ENCODE peak calls at places on chromosomes 5 and 9, in eight cellular contexts. One of them, this sample, is unnamed.

GRCh38 chr9:136805207-136805740 is 2.5 kb upstream of the RABL6 start:
- DNase-seq in HFF-Myc: no peak
- DNase-seq in NCI-H1092: no peak
- DNase-seq in fibroblast of mammary gland: no peak
- DNase-seq in erythroblast: no peak
- DNase-seq in globus pallidus: no peak
- DNase-seq in fibroblast of lung: no peak
- DNase-seq in H54: no peak
- DNase-seq in this sample: no peak

GRCh38 chr5:73652391-73652790 is 26.4 kb downstream of the ARHGEF28 start:
- DNase-seq in HFF-Myc: no peak
- DNase-seq in NCI-H1092: no peak
- DNase-seq in fibroblast of mammary gland: no peak
- DNase-seq in erythroblast: no peak
- DNase-seq in globus pallidus: no peak
- DNase-seq in fibroblast of lung: no peak
- DNase-seq in H54: no peak
- DNase-seq in this sample: no peak

GRCh38 chr9:14221558-14221957 is 92.4 kb downstream of the NFIB start:
- DNase-seq in HFF-Myc: peak; percentile 20
- DNase-seq in NCI-H1092: no peak
- DNase-seq in fibroblast of mammary gland: peak; percentile 62
- DNase-seq in erythroblast: no peak
- DNase-seq in globus pallidus: no peak
- DNase-seq in fibroblast of lung: peak; percentile 88
- DNase-seq in H54: peak; percentile 40
- DNase-seq in this sample: peak; percentile 95

GRCh38 chr5:125950012-125950411 is 473.2 kb upstream of the GRAMD2B start:
- DNase-seq in HFF-Myc: no peak
- DNase-seq in NCI-H1092: no peak
- DNase-seq in fibroblast of mammary gland: peak; percentile 8
- DNase-seq in erythroblast: no peak
- DNase-seq in globus pallidus: no peak
- DNase-seq in fibroblast of lung: no peak
- DNase-seq in H54: no peak
- DNase-seq in this sample: no peak

GRCh38 chr5:179866241-179867078 is 7.8 kb upstream of the MRNIP start:
- DNase-seq in HFF-Myc: no peak
- DNase-seq in NCI-H1092: no peak
- DNase-seq in fibroblast of mammary gland: peak; percentile 6
- DNase-seq in erythroblast: peak; percentile 7
- DNase-seq in globus pallidus: no peak
- DNase-seq in fibroblast of lung: no peak
- DNase-seq in H54: no peak
- DNase-seq in this sample: no peak

GRCh38 chr5:74575741-74576538 is 64.6 kb downstream of the ENC1 start:
- DNase-seq in HFF-Myc: peak; percentile 35
- DNase-seq in NCI-H1092: no peak
- DNase-seq in fibroblast of mammary gland: peak; percentile 90
- DNase-seq in erythroblast: no peak
- DNase-seq in globus pallidus: no peak
- DNase-seq in fibroblast of lung: peak; percentile 94
- DNase-seq in H54: peak; percentile 54
- DNase-seq in this sample: peak; percentile 47

GRCh38 chr9:95085861-95086563 is 231.5 kb downstream of the FANCC start:
- DNase-seq in HFF-Myc: no peak
- DNase-seq in NCI-H1092: no peak
- DNase-seq in fibroblast of mammary gland: no peak
- DNase-seq in erythroblast: no peak
- DNase-seq in globus pallidus: no peak
- DNase-seq in fibroblast of lung: no peak
- DNase-seq in H54: no peak
- DNase-seq in this sample: no peak

GRCh38 chr9:113963017-113963620 is 87.0 kb downstream of the ZNF618 start:
- DNase-seq in HFF-Myc: no peak
- DNase-seq in NCI-H1092: no peak
- DNase-seq in fibroblast of mammary gland: peak; percentile 67
- DNase-seq in erythroblast: peak; percentile 77
- DNase-seq in globus pallidus: peak; percentile 40
- DNase-seq in fibroblast of lung: peak; percentile 34
- DNase-seq in H54: peak; percentile 43
- DNase-seq in this sample: peak; percentile 53

GRCh38 chr5:64690417-64691151 is at the start of gene SHISAL2B:
- DNase-seq in HFF-Myc: no peak
- DNase-seq in NCI-H1092: peak; percentile 31
- DNase-seq in fibroblast of mammary gland: peak; percentile 6
- DNase-seq in erythroblast: peak; percentile 18
- DNase-seq in globus pallidus: no peak
- DNase-seq in fibroblast of lung: peak; percentile 40
- DNase-seq in H54: no peak
- DNase-seq in this sample: peak; percentile 56

GRCh38 chr9:127567119-127567897 is 44.8 kb upstream of the STXBP1 start:
- DNase-seq in HFF-Myc: no peak
- DNase-seq in NCI-H1092: no peak
- DNase-seq in fibroblast of mammary gland: peak; percentile 54
- DNase-seq in erythroblast: peak; percentile 57
- DNase-seq in globus pallidus: no peak
- DNase-seq in fibroblast of lung: peak; percentile 56
- DNase-seq in H54: no peak
- DNase-seq in this sample: peak; percentile 54

GRCh38 chr5:52603742-52604141 is 184.0 kb upstream of the ITGA1 start:
- DNase-seq in HFF-Myc: no peak
- DNase-seq in NCI-H1092: no peak
- DNase-seq in fibroblast of mammary gland: no peak
- DNase-seq in erythroblast: no peak
- DNase-seq in globus pallidus: no peak
- DNase-seq in fibroblast of lung: no peak
- DNase-seq in H54: no peak
- DNase-seq in this sample: peak; percentile 52

GRCh38 chr5:170747851-170748250 is 35.7 kb upstream of the GABRP start:
- DNase-seq in HFF-Myc: no peak
- DNase-seq in NCI-H1092: no peak
- DNase-seq in fibroblast of mammary gland: peak; percentile 8
- DNase-seq in erythroblast: peak; percentile 8
- DNase-seq in globus pallidus: no peak
- DNase-seq in fibroblast of lung: no peak
- DNase-seq in H54: no peak
- DNase-seq in this sample: peak; percentile 25

GRCh38 chr9:71916834-71917534 is 5.5 kb downstream of the C9orf85 start:
- DNase-seq in HFF-Myc: no peak
- DNase-seq in NCI-H1092: no peak
- DNase-seq in fibroblast of mammary gland: no peak
- DNase-seq in erythroblast: peak; percentile 55
- DNase-seq in globus pallidus: no peak
- DNase-seq in fibroblast of lung: no peak
- DNase-seq in H54: no peak
- DNase-seq in this sample: no peak

GRCh38 chr9:98709968-98710965 is 1.5 kb upstream of the GABBR2 start:
- DNase-seq in HFF-Myc: peak; percentile 32
- DNase-seq in NCI-H1092: no peak
- DNase-seq in fibroblast of mammary gland: peak; percentile 68
- DNase-seq in erythroblast: peak; percentile 16
- DNase-seq in globus pallidus: no peak
- DNase-seq in fibroblast of lung: peak; percentile 61
- DNase-seq in H54: peak; percentile 64
- DNase-seq in this sample: peak; percentile 43

GRCh38 chr5:77133061-77133758 is 46.1 kb upstream of the ZBED3 start:
- DNase-seq in HFF-Myc: peak; percentile 84
- DNase-seq in NCI-H1092: no peak
- DNase-seq in fibroblast of mammary gland: peak; percentile 100
- DNase-seq in erythroblast: peak; percentile 40
- DNase-seq in globus pallidus: peak; percentile 92
- DNase-seq in fibroblast of lung: peak; percentile 99
- DNase-seq in H54: peak; percentile 67
- DNase-seq in this sample: peak; percentile 88

GRCh38 chr9:68619636-68620035 is 79.0 kb upstream of the TMEM252 start:
- DNase-seq in HFF-Myc: no peak
- DNase-seq in NCI-H1092: no peak
- DNase-seq in fibroblast of mammary gland: no peak
- DNase-seq in erythroblast: no peak
- DNase-seq in globus pallidus: no peak
- DNase-seq in fibroblast of lung: no peak
- DNase-seq in H54: no peak
- DNase-seq in this sample: no peak

GRCh38 chr9:93654351-93654961 is 78.1 kb downstream of the PHF2 start:
- DNase-seq in HFF-Myc: no peak
- DNase-seq in NCI-H1092: no peak
- DNase-seq in fibroblast of mammary gland: no peak
- DNase-seq in erythroblast: no peak
- DNase-seq in globus pallidus: no peak
- DNase-seq in fibroblast of lung: no peak
- DNase-seq in H54: no peak
- DNase-seq in this sample: no peak

GRCh38 chr5:6714221-6715041 is 1.2 kb downstream of the TENT4A start:
- DNase-seq in HFF-Myc: no peak
- DNase-seq in NCI-H1092: no peak
- DNase-seq in fibroblast of mammary gland: no peak
- DNase-seq in erythroblast: peak; percentile 72
- DNase-seq in globus pallidus: no peak
- DNase-seq in fibroblast of lung: peak; percentile 13
- DNase-seq in H54: peak; percentile 66
- DNase-seq in this sample: peak; percentile 15

GRCh38 chr5:638501-639252 is 26.5 kb downstream of the CEP72 start:
- DNase-seq in HFF-Myc: no peak
- DNase-seq in NCI-H1092: no peak
- DNase-seq in fibroblast of mammary gland: no peak
- DNase-seq in erythroblast: no peak
- DNase-seq in globus pallidus: no peak
- DNase-seq in fibroblast of lung: no peak
- DNase-seq in H54: no peak
- DNase-seq in this sample: no peak

GRCh38 chr5:5882706-5883105 is 460.2 kb downstream of the ICE1 start:
- DNase-seq in HFF-Myc: no peak
- DNase-seq in NCI-H1092: no peak
- DNase-seq in fibroblast of mammary gland: no peak
- DNase-seq in erythroblast: no peak
- DNase-seq in globus pallidus: no peak
- DNase-seq in fibroblast of lung: no peak
- DNase-seq in H54: no peak
- DNase-seq in this sample: no peak

GRCh38 chr5:2129581-2130272 is 247.0 kb upstream of the IRX4 start:
- DNase-seq in HFF-Myc: no peak
- DNase-seq in NCI-H1092: no peak
- DNase-seq in fibroblast of mammary gland: no peak
- DNase-seq in erythroblast: no peak
- DNase-seq in globus pallidus: no peak
- DNase-seq in fibroblast of lung: no peak
- DNase-seq in H54: no peak
- DNase-seq in this sample: no peak

GRCh38 chr9:134908524-134909364 is 9.0 kb downstream of the FCN1 start:
- DNase-seq in HFF-Myc: no peak
- DNase-seq in NCI-H1092: no peak
- DNase-seq in fibroblast of mammary gland: no peak
- DNase-seq in erythroblast: no peak
- DNase-seq in globus pallidus: no peak
- DNase-seq in fibroblast of lung: no peak
- DNase-seq in H54: no peak
- DNase-seq in this sample: no peak

GRCh38 chr5:28726815-28727214 is 1688.4 kb upstream of the CDH9 start:
- DNase-seq in HFF-Myc: no peak
- DNase-seq in NCI-H1092: no peak
- DNase-seq in fibroblast of mammary gland: no peak
- DNase-seq in erythroblast: no peak
- DNase-seq in globus pallidus: no peak
- DNase-seq in fibroblast of lung: no peak
- DNase-seq in H54: no peak
- DNase-seq in this sample: no peak

GRCh38 chr9:118578467-118578866 is 790.8 kb downstream of the BRINP1 start:
- DNase-seq in HFF-Myc: no peak
- DNase-seq in NCI-H1092: no peak
- DNase-seq in fibroblast of mammary gland: peak; percentile 78
- DNase-seq in erythroblast: no peak
- DNase-seq in globus pallidus: no peak
- DNase-seq in fibroblast of lung: peak; percentile 81
- DNase-seq in H54: no peak
- DNase-seq in this sample: peak; percentile 36

GRCh38 chr5:138979684-138980275 is 104.6 kb upstream of the LRRTM2 start:
- DNase-seq in HFF-Myc: no peak
- DNase-seq in NCI-H1092: no peak
- DNase-seq in fibroblast of mammary gland: no peak
- DNase-seq in erythroblast: no peak
- DNase-seq in globus pallidus: no peak
- DNase-seq in fibroblast of lung: no peak
- DNase-seq in H54: no peak
- DNase-seq in this sample: no peak

GRCh38 chr9:80157561-80157983 is 585.8 kb downstream of the TLE4 start:
- DNase-seq in HFF-Myc: no peak
- DNase-seq in NCI-H1092: no peak
- DNase-seq in fibroblast of mammary gland: no peak
- DNase-seq in erythroblast: no peak
- DNase-seq in globus pallidus: no peak
- DNase-seq in fibroblast of lung: peak; percentile 85
- DNase-seq in H54: no peak
- DNase-seq in this sample: no peak

GRCh38 chr5:172792693-172793570 is 21.9 kb upstream of the DUSP1 start:
- DNase-seq in HFF-Myc: no peak
- DNase-seq in NCI-H1092: no peak
- DNase-seq in fibroblast of mammary gland: no peak
- DNase-seq in erythroblast: no peak
- DNase-seq in globus pallidus: no peak
- DNase-seq in fibroblast of lung: no peak
- DNase-seq in H54: no peak
- DNase-seq in this sample: peak; percentile 18

GRCh38 chr9:131037336-131038255 is 28.6 kb downstream of the LAMC3 start:
- DNase-seq in HFF-Myc: no peak
- DNase-seq in NCI-H1092: no peak
- DNase-seq in fibroblast of mammary gland: no peak
- DNase-seq in erythroblast: no peak
- DNase-seq in globus pallidus: no peak
- DNase-seq in fibroblast of lung: no peak
- DNase-seq in H54: no peak
- DNase-seq in this sample: no peak

GRCh38 chr5:135484563-135485157 is 32.5 kb upstream of the TIFAB start:
- DNase-seq in HFF-Myc: no peak
- DNase-seq in NCI-H1092: peak; percentile 91
- DNase-seq in fibroblast of mammary gland: no peak
- DNase-seq in erythroblast: no peak
- DNase-seq in globus pallidus: no peak
- DNase-seq in fibroblast of lung: no peak
- DNase-seq in H54: no peak
- DNase-seq in this sample: no peak

GRCh38 chr5:81334304-81335061 is 33.1 kb downstream of the ZCCHC9 start:
- DNase-seq in HFF-Myc: no peak
- DNase-seq in NCI-H1092: no peak
- DNase-seq in fibroblast of mammary gland: peak; percentile 42
- DNase-seq in erythroblast: peak; percentile 22
- DNase-seq in globus pallidus: no peak
- DNase-seq in fibroblast of lung: no peak
- DNase-seq in H54: no peak
- DNase-seq in this sample: no peak

GRCh38 chr5:7876867-7877266 is 7.9 kb downstream of the MTRR start:
- DNase-seq in HFF-Myc: no peak
- DNase-seq in NCI-H1092: no peak
- DNase-seq in fibroblast of mammary gland: peak; percentile 78
- DNase-seq in erythroblast: peak; percentile 5
- DNase-seq in globus pallidus: no peak
- DNase-seq in fibroblast of lung: peak; percentile 71
- DNase-seq in H54: peak; percentile 42
- DNase-seq in this sample: peak; percentile 70

GRCh38 chr9:106887066-106887465 is 24.1 kb downstream of the ZNF462 start:
- DNase-seq in HFF-Myc: no peak
- DNase-seq in NCI-H1092: no peak
- DNase-seq in fibroblast of mammary gland: no peak
- DNase-seq in erythroblast: no peak
- DNase-seq in globus pallidus: no peak
- DNase-seq in fibroblast of lung: no peak
- DNase-seq in H54: no peak
- DNase-seq in this sample: no peak

GRCh38 chr9:72305102-72305546 is 59.9 kb downstream of the ZFAND5 start:
- DNase-seq in HFF-Myc: peak; percentile 36
- DNase-seq in NCI-H1092: no peak
- DNase-seq in fibroblast of mammary gland: peak; percentile 97
- DNase-seq in erythroblast: peak; percentile 65
- DNase-seq in globus pallidus: peak; percentile 66
- DNase-seq in fibroblast of lung: peak; percentile 66
- DNase-seq in H54: peak; percentile 92
- DNase-seq in this sample: peak; percentile 97